ENCODE peak calls at places on chromosomes 13 and 19, in ten cellular contexts. One of them, this sample, is unnamed.

GRCh38 chr19:19170053-19170945 is at the start of gene MEF2B:
- DNase-seq in testis: peak
- DNase-seq in heart right ventricle: peak
- DNase-seq in astrocyte of the spinal cord: peak
- DNase-seq in AG08396: peak
- DNase-seq in body of pancreas: peak
- DNase-seq in NCI-H1092: peak
- DNase-seq in esophagus squamous epithelium: peak
- DNase-seq in cerebellum: peak
- DNase-seq in brain microvascular endothelial cell: peak
- DNase-seq in this sample: no peak

GRCh38 chr19:53388168-53388567 is 6.8 kb upstream of the ZNF765 start:
- DNase-seq in esophagus squamous epithelium: no peak
- DNase-seq in body of pancreas: no peak
- DNase-seq in AG08396: peak
- DNase-seq in testis: no peak
- DNase-seq in heart right ventricle: no peak
- DNase-seq in astrocyte of the spinal cord: no peak
- DNase-seq in NCI-H1092: no peak
- DNase-seq in cerebellum: no peak
- DNase-seq in brain microvascular endothelial cell: peak
- DNase-seq in this sample: no peak

GRCh38 chr19:4742717-4743646 is 19.3 kb upstream of the DPP9 start:
- DNase-seq in astrocyte of the spinal cord: no peak
- DNase-seq in AG08396: no peak
- DNase-seq in cerebellum: no peak
- DNase-seq in NCI-H1092: peak
- DNase-seq in heart right ventricle: no peak
- DNase-seq in testis: peak
- DNase-seq in brain microvascular endothelial cell: no peak
- DNase-seq in body of pancreas: peak
- DNase-seq in esophagus squamous epithelium: no peak
- DNase-seq in this sample: no peak

GRCh38 chr13:93244918-93245280 is 18.3 kb downstream of the GPC6 start:
- DNase-seq in esophagus squamous epithelium: no peak
- DNase-seq in NCI-H1092: no peak
- DNase-seq in body of pancreas: no peak
- DNase-seq in heart right ventricle: no peak
- DNase-seq in brain microvascular endothelial cell: no peak
- DNase-seq in cerebellum: no peak
- DNase-seq in AG08396: no peak
- DNase-seq in testis: no peak
- DNase-seq in astrocyte of the spinal cord: peak
- DNase-seq in this sample: no peak

GRCh38 chr19:51688665-51689571 is 4.2 kb upstream of the SPACA6 start:
- DNase-seq in testis: peak
- DNase-seq in esophagus squamous epithelium: no peak
- DNase-seq in cerebellum: peak
- DNase-seq in heart right ventricle: peak
- DNase-seq in body of pancreas: peak
- DNase-seq in astrocyte of the spinal cord: peak
- DNase-seq in AG08396: peak
- DNase-seq in brain microvascular endothelial cell: peak
- DNase-seq in NCI-H1092: peak
- DNase-seq in this sample: peak

GRCh38 chr19:4879041-4879440 is 11.6 kb upstream of the PLIN3 start:
- DNase-seq in AG08396: no peak
- DNase-seq in cerebellum: no peak
- DNase-seq in astrocyte of the spinal cord: no peak
- DNase-seq in heart right ventricle: no peak
- DNase-seq in brain microvascular endothelial cell: no peak
- DNase-seq in testis: no peak
- DNase-seq in body of pancreas: no peak
- DNase-seq in NCI-H1092: no peak
- DNase-seq in esophagus squamous epithelium: no peak
- DNase-seq in this sample: no peak

GRCh38 chr13:90803210-90803609 is 544.3 kb upstream of the MIR17HG start:
- DNase-seq in esophagus squamous epithelium: no peak
- DNase-seq in cerebellum: no peak
- DNase-seq in AG08396: no peak
- DNase-seq in brain microvascular endothelial cell: no peak
- DNase-seq in NCI-H1092: no peak
- DNase-seq in body of pancreas: no peak
- DNase-seq in astrocyte of the spinal cord: no peak
- DNase-seq in heart right ventricle: no peak
- DNase-seq in testis: no peak
- DNase-seq in this sample: no peak

GRCh38 chr13:114115191-114115671 is 17.2 kb downstream of the RASA3 start:
- DNase-seq in cerebellum: no peak
- DNase-seq in astrocyte of the spinal cord: peak
- DNase-seq in heart right ventricle: no peak
- DNase-seq in brain microvascular endothelial cell: peak
- DNase-seq in NCI-H1092: no peak
- DNase-seq in esophagus squamous epithelium: no peak
- DNase-seq in AG08396: peak
- DNase-seq in testis: peak
- DNase-seq in body of pancreas: peak
- DNase-seq in this sample: peak

GRCh38 chr13:72194531-72194930 is 327.5 kb upstream of the DACH1 start:
- DNase-seq in esophagus squamous epithelium: no peak
- DNase-seq in testis: no peak
- DNase-seq in AG08396: no peak
- DNase-seq in astrocyte of the spinal cord: no peak
- DNase-seq in body of pancreas: peak
- DNase-seq in brain microvascular endothelial cell: no peak
- DNase-seq in cerebellum: no peak
- DNase-seq in heart right ventricle: no peak
- DNase-seq in NCI-H1092: no peak
- DNase-seq in this sample: no peak

GRCh38 chr19:35167251-35168119 is 12.9 kb downstream of the FXYD5 start:
- DNase-seq in testis: no peak
- DNase-seq in astrocyte of the spinal cord: no peak
- DNase-seq in AG08396: no peak
- DNase-seq in cerebellum: no peak
- DNase-seq in heart right ventricle: no peak
- DNase-seq in esophagus squamous epithelium: no peak
- DNase-seq in NCI-H1092: no peak
- DNase-seq in brain microvascular endothelial cell: no peak
- DNase-seq in body of pancreas: no peak
- DNase-seq in this sample: no peak

GRCh38 chr13:111272117-111272516 is 48.3 kb upstream of the TEX29 start:
- DNase-seq in heart right ventricle: no peak
- DNase-seq in brain microvascular endothelial cell: no peak
- DNase-seq in astrocyte of the spinal cord: no peak
- DNase-seq in AG08396: no peak
- DNase-seq in esophagus squamous epithelium: no peak
- DNase-seq in body of pancreas: no peak
- DNase-seq in testis: no peak
- DNase-seq in cerebellum: no peak
- DNase-seq in NCI-H1092: no peak
- DNase-seq in this sample: no peak

GRCh38 chr13:73259061-73259908 is 200.5 kb downstream of the KLF5 start:
- DNase-seq in AG08396: no peak
- DNase-seq in esophagus squamous epithelium: no peak
- DNase-seq in body of pancreas: no peak
- DNase-seq in brain microvascular endothelial cell: no peak
- DNase-seq in testis: no peak
- DNase-seq in heart right ventricle: no peak
- DNase-seq in astrocyte of the spinal cord: no peak
- DNase-seq in cerebellum: no peak
- DNase-seq in NCI-H1092: no peak
- DNase-seq in this sample: no peak

GRCh38 chr13:28805193-28805819 is 14.8 kb upstream of the MTUS2 start:
- DNase-seq in body of pancreas: no peak
- DNase-seq in brain microvascular endothelial cell: no peak
- DNase-seq in heart right ventricle: peak
- DNase-seq in cerebellum: no peak
- DNase-seq in astrocyte of the spinal cord: no peak
- DNase-seq in AG08396: no peak
- DNase-seq in esophagus squamous epithelium: no peak
- DNase-seq in testis: peak
- DNase-seq in NCI-H1092: no peak
- DNase-seq in this sample: no peak

GRCh38 chr19:38370299-38370698 is 4.1 kb upstream of the PSMD8 start:
- DNase-seq in heart right ventricle: no peak
- DNase-seq in testis: no peak
- DNase-seq in NCI-H1092: no peak
- DNase-seq in body of pancreas: no peak
- DNase-seq in AG08396: no peak
- DNase-seq in astrocyte of the spinal cord: no peak
- DNase-seq in cerebellum: peak
- DNase-seq in esophagus squamous epithelium: no peak
- DNase-seq in brain microvascular endothelial cell: no peak
- DNase-seq in this sample: no peak

GRCh38 chr19:38023661-38024574 is 116.9 kb downstream of the SIPA1L3 start:
- DNase-seq in heart right ventricle: no peak
- DNase-seq in body of pancreas: no peak
- DNase-seq in brain microvascular endothelial cell: no peak
- DNase-seq in cerebellum: no peak
- DNase-seq in AG08396: no peak
- DNase-seq in NCI-H1092: no peak
- DNase-seq in esophagus squamous epithelium: no peak
- DNase-seq in astrocyte of the spinal cord: no peak
- DNase-seq in testis: no peak
- DNase-seq in this sample: no peak